ENCODE peak calls at places on chromosomes 13 and 19, in four cellular contexts. One of them, this sample, is unnamed.
A peak's percentile ranks its signal among the peaks of the same experiment; 100 is the strongest.

GRCh38 chr19:42563352-42564210 is 31.1 kb downstream of the CEACAM8 start:
- DNase-seq in fibroblast of lung: peak; percentile 39
- DNase-seq in stomach: peak; percentile 29
- DNase-seq in uterus: no peak
- DNase-seq in this sample: no peak

GRCh38 chr13:33509642-33510229 is 224.2 kb upstream of the STARD13 start:
- DNase-seq in fibroblast of lung: peak; percentile 73
- DNase-seq in stomach: peak; percentile 41
- DNase-seq in uterus: peak; percentile 60
- DNase-seq in this sample: no peak

GRCh38 chr13:105090244-105090643 is 1445.2 kb downstream of the EFNB2 start:
- DNase-seq in fibroblast of lung: peak; percentile 69
- DNase-seq in stomach: no peak
- DNase-seq in uterus: no peak
- DNase-seq in this sample: no peak

GRCh38 chr13:32272021-32272695 is 43.0 kb downstream of the ZAR1L start:
- DNase-seq in fibroblast of lung: no peak
- DNase-seq in stomach: no peak
- DNase-seq in uterus: no peak
- DNase-seq in this sample: no peak

GRCh38 chr13:30526612-30527217 is 61.0 kb upstream of the HMGB1 start:
- DNase-seq in fibroblast of lung: peak; percentile 7
- DNase-seq in stomach: no peak
- DNase-seq in uterus: peak; percentile 33
- DNase-seq in this sample: no peak

GRCh38 chr13:32581177-32581786 is 5.0 kb upstream of the PDS5B start:
- DNase-seq in fibroblast of lung: peak; percentile 11
- DNase-seq in stomach: no peak
- DNase-seq in uterus: no peak
- DNase-seq in this sample: peak; percentile 4

GRCh38 chr19:49809155-49809986 is 3.7 kb downstream of the FUZ start:
- DNase-seq in fibroblast of lung: peak; percentile 19
- DNase-seq in stomach: peak; percentile 66
- DNase-seq in uterus: peak; percentile 39
- DNase-seq in this sample: no peak

GRCh38 chr13:53028637-53029121 is at the start of gene OLFM4:
- DNase-seq in fibroblast of lung: no peak
- DNase-seq in stomach: no peak
- DNase-seq in uterus: no peak
- DNase-seq in this sample: no peak

GRCh38 chr19:30001794-30002193 is 59.8 kb downstream of the URI1 start:
- DNase-seq in fibroblast of lung: peak; percentile 2
- DNase-seq in stomach: no peak
- DNase-seq in uterus: no peak
- DNase-seq in this sample: no peak

GRCh38 chr13:32206097-32206740 is 108.9 kb downstream of the ZAR1L start:
- DNase-seq in fibroblast of lung: no peak
- DNase-seq in stomach: no peak
- DNase-seq in uterus: no peak
- DNase-seq in this sample: no peak

GRCh38 chr19:45184115-45184514 is 5.5 kb downstream of the BLOC1S3 start:
- DNase-seq in fibroblast of lung: no peak
- DNase-seq in stomach: no peak
- DNase-seq in uterus: no peak
- DNase-seq in this sample: no peak

GRCh38 chr13:47890146-47890814 is 110.8 kb downstream of the SUCLA2 start:
- DNase-seq in fibroblast of lung: no peak
- DNase-seq in stomach: no peak
- DNase-seq in uterus: no peak
- DNase-seq in this sample: no peak

GRCh38 chr13:78606471-78607408 is 3.4 kb upstream of the POU4F1 start:
- DNase-seq in fibroblast of lung: no peak
- DNase-seq in stomach: no peak
- DNase-seq in uterus: no peak
- DNase-seq in this sample: no peak

GRCh38 chr13:40963927-40964326 is 55.2 kb downstream of the ELF1 start:
- DNase-seq in fibroblast of lung: peak; percentile 62
- DNase-seq in stomach: no peak
- DNase-seq in uterus: no peak
- DNase-seq in this sample: no peak

GRCh38 chr13:79085021-79085420 is 321.0 kb downstream of the RBM26 start:
- DNase-seq in fibroblast of lung: no peak
- DNase-seq in stomach: no peak
- DNase-seq in uterus: no peak
- DNase-seq in this sample: no peak

GRCh38 chr13:41244555-41244954 is 18.8 kb downstream of the MTRF1 start:
- DNase-seq in fibroblast of lung: no peak
- DNase-seq in stomach: no peak
- DNase-seq in uterus: no peak
- DNase-seq in this sample: no peak

GRCh38 chr13:50450279-50450678 is 393.2 kb downstream of the DLEU7 start:
- DNase-seq in fibroblast of lung: no peak
- DNase-seq in stomach: no peak
- DNase-seq in uterus: no peak
- DNase-seq in this sample: no peak

GRCh38 chr19:16969127-16969526 is 57.5 kb downstream of the CPAMD8 start:
- DNase-seq in fibroblast of lung: no peak
- DNase-seq in stomach: no peak
- DNase-seq in uterus: no peak
- DNase-seq in this sample: peak; percentile 14

GRCh38 chr13:51808811-51809210 is 4.8 kb upstream of the DHRS12 start:
- DNase-seq in fibroblast of lung: no peak
- DNase-seq in stomach: no peak
- DNase-seq in uterus: no peak
- DNase-seq in this sample: no peak

GRCh38 chr19:3652422-3652821 is 25.8 kb upstream of the CACTIN start:
- DNase-seq in fibroblast of lung: no peak
- DNase-seq in stomach: no peak
- DNase-seq in uterus: no peak
- DNase-seq in this sample: no peak

GRCh38 chr13:46166221-46166584 is 15.8 kb downstream of the LCP1 start:
- DNase-seq in fibroblast of lung: no peak
- DNase-seq in stomach: no peak
- DNase-seq in uterus: no peak
- DNase-seq in this sample: no peak

GRCh38 chr13:31367410-31367809 is 167.6 kb downstream of the B3GLCT start:
- DNase-seq in fibroblast of lung: no peak
- DNase-seq in stomach: no peak
- DNase-seq in uterus: no peak
- DNase-seq in this sample: no peak

GRCh38 chr19:12720851-12721655 is 2.7 kb downstream of the TNPO2 start:
- DNase-seq in fibroblast of lung: peak; percentile 25
- DNase-seq in stomach: no peak
- DNase-seq in uterus: no peak
- DNase-seq in this sample: peak; percentile 34

GRCh38 chr13:110454956-110455355 is 106.6 kb downstream of the RAB20 start:
- DNase-seq in fibroblast of lung: no peak
- DNase-seq in stomach: no peak
- DNase-seq in uterus: no peak
- DNase-seq in this sample: no peak

GRCh38 chr13:110455941-110456340 is 105.6 kb downstream of the RAB20 start:
- DNase-seq in fibroblast of lung: peak; percentile 71
- DNase-seq in stomach: peak; percentile 84
- DNase-seq in uterus: peak; percentile 67
- DNase-seq in this sample: peak; percentile 95

GRCh38 chr13:110455444-110455843 is 106.1 kb downstream of the RAB20 start:
- DNase-seq in fibroblast of lung: no peak
- DNase-seq in stomach: no peak
- DNase-seq in uterus: no peak
- DNase-seq in this sample: no peak

GRCh38 chr13:110454227-110454859 is 107.2 kb downstream of the RAB20 start:
- DNase-seq in fibroblast of lung: no peak
- DNase-seq in stomach: no peak
- DNase-seq in uterus: no peak
- DNase-seq in this sample: no peak

DNA sequence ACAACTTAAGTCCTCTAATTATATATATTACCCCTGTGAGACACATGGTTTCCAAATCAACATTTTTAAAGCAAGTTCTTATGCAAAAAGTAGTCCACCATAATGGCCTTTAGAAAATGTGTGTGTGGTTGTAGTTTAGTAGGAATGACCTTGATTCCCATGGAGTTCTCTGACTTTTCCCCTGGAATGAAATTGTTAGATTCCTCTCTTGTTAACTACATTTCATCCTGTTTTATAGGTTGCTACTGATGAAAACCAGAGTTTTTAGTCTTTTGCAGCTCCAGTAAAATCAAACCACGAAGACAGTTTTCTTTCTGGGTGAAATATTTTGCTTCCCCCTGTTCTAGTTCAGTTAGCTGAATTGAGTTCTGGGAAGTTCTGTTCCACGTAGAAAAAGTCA is 107.8 kb downstream of the RAB20 start:
- DNase-seq in fibroblast of lung: no peak
- DNase-seq in stomach: no peak
- DNase-seq in uterus: no peak
- DNase-seq in this sample: no peak
- H3K27ac ChIP-seq in fibroblast of lung: no peak overlapping the region
- H3K27ac ChIP-seq in stomach: no peak overlapping the region
- H3K27ac ChIP-seq in uterus: no peak overlapping the region
- H3K27ac ChIP-seq in this sample: no peak overlapping the region

GRCh38 chr19:48740705-48741030 is 258 bp upstream of the RASIP1 start:
- DNase-seq in fibroblast of lung: no peak
- DNase-seq in stomach: no peak
- DNase-seq in uterus: no peak
- DNase-seq in this sample: no peak

GRCh38 chr19:48739400-48739825 is 997 bp downstream of the RASIP1 start:
- DNase-seq in fibroblast of lung: no peak
- DNase-seq in stomach: no peak
- DNase-seq in uterus: no peak
- DNase-seq in this sample: no peak

GRCh38 chr19:48741222-48741999 is 1.0 kb upstream of the RASIP1 start:
- DNase-seq in fibroblast of lung: no peak
- DNase-seq in stomach: peak; percentile 66
- DNase-seq in uterus: peak; percentile 60
- DNase-seq in this sample: no peak

GRCh38 chr19:48738557-48739399 is 1.6 kb downstream of the RASIP1 start:
- DNase-seq in fibroblast of lung: peak; percentile 71
- DNase-seq in stomach: peak; percentile 96
- DNase-seq in uterus: peak; percentile 95
- DNase-seq in this sample: peak; percentile 43

DNA sequence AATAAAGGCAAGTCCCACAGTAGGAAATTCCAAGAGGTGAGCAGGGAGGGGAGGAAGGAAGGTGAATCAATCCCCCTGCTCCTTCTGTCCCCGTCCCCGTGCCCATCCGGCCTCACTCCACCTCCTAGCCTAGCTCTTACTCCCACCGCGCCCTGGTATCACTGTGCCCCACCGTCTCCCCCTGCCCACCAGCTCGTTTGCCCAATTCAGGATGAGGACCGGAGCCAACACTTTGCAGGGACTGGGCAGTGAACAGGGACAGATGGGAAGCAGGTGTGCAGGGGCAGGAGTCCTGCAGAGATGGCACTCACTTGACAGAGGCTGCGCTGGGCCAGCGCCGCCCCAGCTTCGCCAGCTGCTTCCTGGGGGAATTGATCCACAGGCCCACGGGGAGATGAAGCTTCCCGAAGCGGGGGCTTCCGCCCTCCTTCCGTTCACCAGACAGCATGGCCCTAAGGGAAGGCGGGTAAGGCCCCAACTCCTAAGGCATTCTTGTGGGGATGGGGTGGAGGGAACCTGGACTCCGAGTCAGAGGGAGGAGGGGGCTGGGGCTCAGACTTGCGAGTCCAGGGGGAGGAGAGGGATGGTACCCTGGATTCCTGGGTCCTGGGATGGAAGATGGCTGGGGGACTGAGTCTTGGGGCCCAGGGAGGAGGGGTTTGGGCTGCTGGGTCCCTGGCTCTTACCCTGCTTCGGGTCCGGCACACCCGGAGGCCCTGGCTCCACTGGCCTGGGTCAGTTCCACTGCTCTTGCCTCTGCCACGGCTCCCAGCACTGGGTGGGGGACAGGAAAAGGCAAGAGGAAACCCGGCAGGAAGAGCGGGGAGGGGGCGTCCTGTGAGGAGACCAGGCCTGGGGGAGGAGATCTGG is at the start of gene RASIP1:
- DNase-seq in fibroblast of lung: no peak
- DNase-seq in stomach: no peak
- DNase-seq in uterus: peak; percentile 69
- DNase-seq in this sample: no peak
- H3K4me3 ChIP-seq in fibroblast of lung: no peak within 1 kb of the TSS
- H3K4me3 ChIP-seq in stomach: peak within 1 kb of the TSS; percentile 69
- H3K4me3 ChIP-seq in uterus: peak within 1 kb of the TSS; percentile 49
- H3K4me3 ChIP-seq in this sample: peak within 1 kb of the TSS; percentile 37

DNA sequence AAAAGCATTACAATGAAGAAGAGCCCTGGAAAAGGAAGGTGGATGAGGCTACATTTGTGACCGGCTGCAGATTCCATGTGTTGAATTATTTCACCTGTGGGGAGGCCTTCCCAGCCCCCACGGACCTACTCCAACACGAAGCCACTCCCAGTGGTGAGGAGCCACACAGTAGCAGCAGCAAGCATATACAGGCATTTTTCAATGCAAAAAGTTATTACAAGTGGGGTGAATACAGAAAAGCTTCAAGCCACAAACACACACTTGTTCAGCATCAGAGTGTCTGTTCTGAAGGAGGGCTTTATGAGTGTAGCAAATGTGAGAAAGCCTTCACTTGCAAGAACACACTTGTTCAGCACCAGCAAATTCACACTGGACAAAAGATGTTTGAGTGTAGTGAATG is 5.0 kb downstream of the ZNF551 start:
- DNase-seq in fibroblast of lung: no peak
- DNase-seq in stomach: no peak
- DNase-seq in uterus: no peak
- DNase-seq in this sample: no peak
- H3K9me3 ChIP-seq in fibroblast of lung: peaks cover 21% of the 10 kb centered on the region
- H3K9me3 ChIP-seq in stomach: peaks cover 81% of the 10 kb centered on the region
- H3K9me3 ChIP-seq in uterus: peaks cover 86% of the 10 kb centered on the region
- H3K9me3 ChIP-seq in this sample: peaks cover 81% of the 10 kb centered on the region

GRCh38 chr13:45119990-45120864 is at the start of gene GTF2F2:
- DNase-seq in fibroblast of lung: peak; percentile 89
- DNase-seq in stomach: peak; percentile 91
- DNase-seq in uterus: peak; percentile 90
- DNase-seq in this sample: peak; percentile 86

GRCh38 chr13:45120967-45121366 is 657 bp downstream of the GTF2F2 start:
- DNase-seq in fibroblast of lung: no peak
- DNase-seq in stomach: no peak
- DNase-seq in uterus: no peak
- DNase-seq in this sample: no peak

GRCh38 chr13:45122941-45123340 is 2.6 kb downstream of the GTF2F2 start:
- DNase-seq in fibroblast of lung: no peak
- DNase-seq in stomach: no peak
- DNase-seq in uterus: no peak
- DNase-seq in this sample: no peak

GRCh38 chr13:45121421-45121820 is 1.1 kb downstream of the GTF2F2 start:
- DNase-seq in fibroblast of lung: peak; percentile 43
- DNase-seq in stomach: no peak
- DNase-seq in uterus: no peak
- DNase-seq in this sample: no peak

DNA sequence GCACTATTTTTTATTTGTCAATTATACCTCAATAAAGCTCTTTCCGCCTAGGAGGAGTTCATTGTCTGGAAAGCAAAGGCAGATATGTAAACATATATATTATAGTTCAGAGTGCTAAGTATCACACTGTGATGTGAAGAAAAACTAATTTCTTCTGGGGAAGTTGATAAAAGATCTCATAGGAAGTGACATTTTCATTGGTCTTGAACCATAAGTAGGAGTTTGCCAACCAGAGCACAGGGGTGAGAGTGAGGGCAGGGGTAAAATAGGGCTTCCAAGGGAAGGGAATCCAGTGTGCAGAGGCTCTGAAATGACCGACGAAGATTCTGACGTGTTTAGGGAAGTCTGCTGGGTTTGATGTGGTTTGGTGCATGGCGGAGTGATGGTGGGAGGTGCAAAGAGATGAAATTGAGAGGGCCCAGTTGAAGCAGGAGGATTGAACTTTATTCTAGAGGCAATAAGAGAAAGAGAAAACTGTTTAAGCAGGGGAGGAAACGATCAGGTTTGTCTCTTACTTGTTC is 781 bp upstream of the GTF2F2 start:
- DNase-seq in fibroblast of lung: peak; percentile 79
- DNase-seq in stomach: no peak
- DNase-seq in uterus: no peak
- DNase-seq in this sample: no peak
- H3K27ac ChIP-seq in fibroblast of lung: peak overlapping the region; percentile 79
- H3K27ac ChIP-seq in stomach: peak overlapping the region; percentile 86
- H3K27ac ChIP-seq in uterus: peak overlapping the region; percentile 88
- H3K27ac ChIP-seq in this sample: peak overlapping the region; percentile 62

This sample was measured in SJSA1.